ENCODE peak calls at places on chromosomes 7 and 10, in six cellular contexts. M, J, N, Y, P and W are unnamed samples.

GRCh38 chr10:45179716-45180115 is 135.7 kb downstream of the OR13A1 start:
- DNase-seq in M (no peak), J (peak; percentile 87), N (no peak), Y (peak; percentile 13), P (no peak), W (no peak)

GRCh38 chr10:71543608-71544158 is 147.0 kb downstream of the CDH23 start:
- DNase-seq in M (no peak), J (no peak), N (no peak), Y (no peak), P (no peak), W (no peak)

GRCh38 chr10:119370046-119370770 is 162.8 kb downstream of the GRK5 start:
- DNase-seq in M (peak; percentile 58), J (peak; percentile 79), N (no peak), Y (no peak), P (no peak), W (no peak)

GRCh38 chr7:81501220-81501619 is 268.6 kb downstream of the HGF start:
- DNase-seq in M (no peak), J (no peak), N (no peak), Y (peak; percentile 33), P (no peak), W (no peak)

GRCh38 chr10:130025811-130026510 is 61.9 kb upstream of the EBF3 start:
- DNase-seq in M (no peak), J (peak; percentile 40), N (no peak), Y (no peak), P (no peak), W (no peak)

GRCh38 chr7:37508063-37508462 is 59.4 kb upstream of the ELMO1 start:
- DNase-seq in M (no peak), J (no peak), N (no peak), Y (no peak), P (no peak), W (no peak)

GRCh38 chr10:5163487-5163886 is 21.5 kb downstream of the AKR1C8 start:
- DNase-seq in M (no peak), J (no peak), N (no peak), Y (no peak), P (no peak), W (no peak)

GRCh38 chr7:154375956-154376355 is 323.8 kb downstream of the DPP6 start:
- DNase-seq in M (no peak), J (no peak), N (no peak), Y (peak; percentile 34), P (no peak), W (no peak)

GRCh38 chr10:19974138-19974537 is 157.9 kb downstream of the PLXDC2 start:
- DNase-seq in M (no peak), J (no peak), N (no peak), Y (no peak), P (no peak), W (no peak)

GRCh38 chr10:15313844-15314243 is 57.2 kb downstream of the FAM171A1 start:
- DNase-seq in M (no peak), J (no peak), N (no peak), Y (peak; percentile 78), P (no peak), W (no peak)

GRCh38 chr7:129947001-129947400 is 5.8 kb downstream of the UBE2H start:
- DNase-seq in M (no peak), J (no peak), N (no peak), Y (no peak), P (no peak), W (no peak)

GRCh38 chr7:131537581-131537980 is 18.8 kb downstream of the PODXL start:
- DNase-seq in M (no peak), J (peak; percentile 27), N (no peak), Y (peak; percentile 71), P (no peak), W (no peak)

GRCh38 chr10:131093795-131094366 is 217.6 kb downstream of the TCERG1L start:
- DNase-seq in M (no peak), J (no peak), N (no peak), Y (no peak), P (no peak), W (no peak)

GRCh38 chr7:1922870-1923236 is 252.8 kb downstream of the ELFN1 start:
- DNase-seq in M (no peak), J (no peak), N (no peak), Y (no peak), P (no peak), W (no peak)

GRCh38 chr10:93702278-93703001 is at the start of gene FRA10AC1:
- DNase-seq in M (peak; percentile 92), J (peak; percentile 97), N (peak; percentile 92), Y (peak; percentile 89), P (peak; percentile 94), W (peak; percentile 81)